ENCODE peak calls at places on chromosomes 5 and 9, in five cellular contexts. F, V, H, U and M are unnamed samples.

GRCh38 chr9:34571180-34571800 is 18.2 kb downstream of the CNTFR start:
- DNase-seq in U (no peak), H (no peak), V (no peak), F (no peak), M (no peak)

GRCh38 chr5:149355688-149356087 is 2.2 kb upstream of the PCYOX1L start:
- DNase-seq in U (no peak), F (no peak), H (no peak), V (no peak), M (no peak)

GRCh38 chr5:135505973-135506372 is 29.8 kb downstream of the NEUROG1 start:
- DNase-seq in V (no peak), U (no peak), H (no peak), F (peak), M (no peak)

GRCh38 chr5:87944553-87945320 is 323.9 kb downstream of the TMEM161B start:
- DNase-seq in H (no peak), F (no peak), V (no peak), U (no peak), M (no peak)

GRCh38 chr5:78269088-78269703 is 25.3 kb downstream of the AP3B1 start:
- DNase-seq in V (no peak), H (no peak), U (no peak), F (peak), M (peak)

GRCh38 chr5:118326496-118327045 is 661.8 kb downstream of the DTWD2 start:
- DNase-seq in F (no peak), U (peak), H (no peak), V (no peak), M (no peak)

GRCh38 chr5:74543162-74543995 is 97.1 kb downstream of the ENC1 start:
- DNase-seq in U (peak), F (peak), V (no peak), H (no peak), M (no peak)

GRCh38 chr5:159817262-159818029 is 98.8 kb upstream of the ADRA1B start:
- DNase-seq in U (no peak), V (no peak), F (peak), H (no peak), M (no peak)

GRCh38 chr9:89477395-89477794 is 20.5 kb downstream of the SEMA4D start:
- DNase-seq in V (no peak), H (no peak), U (no peak), F (no peak), M (no peak)

GRCh38 chr5:172565931-172566665 is 75.0 kb upstream of the NEURL1B start:
- DNase-seq in U (no peak), F (no peak), V (no peak), H (peak), M (no peak)

GRCh38 chr9:126522957-126523356 is 90.8 kb upstream of the LMX1B start:
- DNase-seq in F (no peak), U (no peak), H (no peak), V (no peak), M (no peak)

GRCh38 chr5:86909461-86909881 is 291.7 kb downstream of the COX7C start:
- DNase-seq in H (no peak), U (no peak), V (no peak), F (peak), M (no peak)

GRCh38 chr5:44663991-44664710 is 144.6 kb upstream of the MRPS30 start:
- DNase-seq in U (no peak), F (no peak), H (no peak), V (no peak), M (no peak)

GRCh38 chr5:127011151-127011550 is 19.2 kb downstream of the MARCHF3 start:
- DNase-seq in U (peak), V (no peak), F (peak), H (no peak), M (no peak)

GRCh38 chr5:19739691-19740090 is 248.3 kb downstream of the CDH18 start:
- DNase-seq in H (no peak), U (no peak), V (no peak), F (no peak), M (no peak)

DNA sequence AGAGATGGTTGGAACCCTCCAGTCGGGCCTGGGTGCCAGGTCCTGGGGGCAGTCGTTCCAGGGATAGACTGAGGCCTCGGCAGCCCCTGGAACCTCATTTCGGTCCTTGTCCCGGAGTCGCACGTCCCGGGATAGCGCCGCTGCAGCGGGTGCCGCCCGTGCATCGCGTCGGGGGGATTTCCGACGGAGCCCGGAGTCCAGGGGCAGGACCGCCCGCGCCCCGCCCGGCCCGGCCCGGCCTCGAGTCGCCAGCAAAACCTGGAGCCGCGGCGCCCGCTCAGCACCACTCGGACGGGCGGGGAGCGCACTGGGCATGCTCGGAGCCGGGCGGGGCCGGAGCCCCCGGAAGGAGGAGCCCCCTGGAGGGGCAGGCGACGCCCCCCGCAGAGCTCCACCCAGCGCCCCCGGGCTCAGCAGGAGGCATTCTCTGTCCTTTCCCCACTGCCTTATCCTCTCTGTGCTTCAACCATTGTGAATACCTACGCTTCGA is 1.6 kb upstream of the PTPN3 start:
- DNase-seq in F (no peak), U (no peak), H (no peak), V (peak), M (no peak)
- H3K4me3 ChIP-seq in F (peak), U (peak), H (peak), V (no peak), M (no peak)

DNA sequence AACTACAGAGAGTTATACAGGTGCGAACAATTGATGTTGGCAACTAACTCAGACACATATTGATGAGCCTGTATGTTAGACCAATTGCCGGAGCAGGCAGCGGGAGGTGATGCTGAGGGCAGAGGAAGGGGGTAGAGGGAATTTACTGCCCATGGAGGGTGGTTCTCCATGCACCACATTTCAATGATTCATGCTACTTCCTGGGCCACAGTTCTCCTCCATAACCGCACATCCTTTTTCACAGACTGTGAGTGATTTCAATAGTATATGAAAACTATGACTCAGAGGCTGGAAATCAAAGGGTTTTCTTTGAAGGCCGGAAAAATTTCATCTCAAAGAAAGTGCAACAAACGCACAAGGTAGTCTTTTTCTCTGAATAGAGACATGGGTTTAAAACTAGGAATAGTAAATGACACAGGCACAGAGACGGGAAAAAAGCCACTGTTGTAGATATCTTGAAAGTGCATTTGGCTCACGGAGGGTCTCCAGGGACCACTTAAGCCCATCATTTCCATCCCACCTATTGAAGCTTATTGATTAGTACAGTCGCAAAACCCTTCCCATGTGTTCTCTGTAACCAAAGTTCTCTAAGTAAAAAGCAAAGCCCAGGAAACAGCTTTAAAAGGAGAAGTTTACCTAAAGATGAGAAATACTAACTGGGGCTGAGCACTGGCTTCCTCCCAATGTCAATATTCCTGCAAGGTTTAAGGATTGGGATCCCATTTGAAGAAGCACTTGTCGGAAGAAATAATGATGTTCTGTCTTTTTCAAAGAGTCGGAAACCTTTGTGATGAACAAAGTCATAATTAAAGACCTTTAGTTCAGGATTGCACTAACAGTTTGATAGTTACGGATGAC is 28.0 kb upstream of the ADAM19 start:
- DNase-seq in V (no peak), F (peak), H (no peak), U (peak), M (peak)
- TF ChIP-seq CTCF in V (no peak), F (no peak), H (no peak), U (no peak), M (no peak)

DNA sequence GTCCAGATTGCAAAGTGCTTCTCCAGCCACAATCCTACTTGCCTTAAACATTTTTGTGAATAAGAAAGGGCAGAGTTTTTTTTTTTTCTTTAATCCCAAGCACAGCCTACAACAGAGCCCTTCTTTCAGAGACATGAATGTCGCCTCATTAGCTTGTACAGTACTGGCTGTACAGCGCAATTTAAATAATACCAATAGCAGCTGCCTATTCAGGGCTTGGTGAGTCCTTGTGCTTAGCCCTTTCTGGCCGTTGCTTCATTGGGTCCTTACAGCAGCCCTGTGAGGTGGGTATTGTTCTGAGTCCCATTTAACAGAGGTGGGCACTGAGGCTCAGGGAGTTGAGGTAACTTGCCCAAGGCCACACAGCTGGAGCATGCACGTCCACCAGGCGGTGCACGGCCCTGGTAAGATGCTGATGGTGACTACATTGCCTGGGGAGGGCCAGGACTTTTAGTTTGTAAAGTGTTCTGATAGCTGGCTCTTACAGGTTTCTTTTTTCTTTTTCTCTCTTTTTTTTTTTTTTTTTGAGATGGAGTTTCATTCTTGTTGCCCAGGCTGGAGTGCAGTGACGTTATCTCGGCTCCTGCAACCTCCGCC is 23.2 kb downstream of the NDST1 start:
- DNase-seq in V (no peak), H (no peak), U (no peak), F (no peak), M (no peak)
- H3K4me3 ChIP-seq in V (no peak), H (no peak), U (no peak), F (no peak), M (no peak)

GRCh38 chr5:103256178-103256577 is 2.4 kb upstream of the MACIR start:
- DNase-seq in H (no peak), U (no peak), V (no peak), F (no peak), M (peak)
- TF ChIP-seq CTCF in H (no peak), U (peak), V (no peak), F (no peak), M (peak)

DNA sequence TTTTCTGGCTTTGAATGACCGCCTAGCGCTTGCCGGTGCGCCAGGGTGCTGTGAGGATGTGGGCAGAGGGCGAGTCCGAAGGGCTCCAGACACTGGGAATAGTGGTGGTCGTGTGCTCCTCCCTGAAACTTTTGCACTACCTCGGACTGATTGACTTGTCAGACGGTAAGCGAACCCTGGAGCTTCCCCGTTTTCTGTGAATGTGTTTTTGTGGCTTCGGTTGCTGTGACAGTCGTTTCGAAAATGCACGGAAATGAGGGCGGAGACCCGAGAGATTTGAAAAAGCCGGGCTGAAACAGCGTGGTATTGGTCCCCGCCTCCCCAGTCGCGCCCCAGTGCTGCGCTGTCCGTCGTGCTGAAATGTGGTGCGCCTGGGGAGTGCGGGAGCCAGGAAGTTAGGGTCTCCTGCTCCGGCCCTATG is 102.5 kb upstream of the GABRP start:
- DNase-seq in F (peak), V (peak), H (no peak), U (peak), M (peak)
- H3K4me3 ChIP-seq in F (no peak), V (no peak), H (no peak), U (peak), M (no peak)

GRCh38 chr9:102032614-102033013 is 294.2 kb upstream of the GRIN3A start:
- DNase-seq in F (no peak), H (no peak), V (no peak), U (peak), M (no peak)
- TF ChIP-seq CTCF in F (no peak), H (no peak), V (no peak), U (no peak), M (no peak)